ENCODE peak calls at places on chromosomes 11 and 22, in four cellular contexts. One of them, this sample, is unnamed.

GRCh38 chr22:42685941-42686666 is 34.6 kb downstream of the A4GALT start:
- DNase-seq in K562: no peak
- DNase-seq in HepG2: no peak
- DNase-seq in GM12878: no peak
- DNase-seq in this sample: no peak

GRCh38 chr22:44894782-44895181 is 115.0 kb downstream of the PHF21B start:
- DNase-seq in K562: no peak
- DNase-seq in GM12878: no peak
- DNase-seq in HepG2: no peak
- DNase-seq in this sample: no peak

GRCh38 chr22:33271390-33272161 is 213.4 kb upstream of the SYN3 start:
- DNase-seq in GM12878: peak; percentile 95
- DNase-seq in K562: no peak
- DNase-seq in HepG2: no peak
- DNase-seq in this sample: no peak

GRCh38 chr11:123581651-123582399 is 72.6 kb downstream of the SCN3B start:
- DNase-seq in GM12878: no peak
- DNase-seq in HepG2: no peak
- DNase-seq in K562: no peak
- DNase-seq in this sample: no peak

GRCh38 chr11:106397787-106398355 is 320.4 kb downstream of the AASDHPPT start:
- DNase-seq in GM12878: no peak
- DNase-seq in K562: no peak
- DNase-seq in HepG2: no peak
- DNase-seq in this sample: no peak

GRCh38 chr11:14583252-14584105 is 60.1 kb upstream of the PDE3B start:
- DNase-seq in K562: no peak
- DNase-seq in HepG2: peak; percentile 85
- DNase-seq in GM12878: no peak
- DNase-seq in this sample: no peak

GRCh38 chr11:26901162-26901561 is 92.8 kb upstream of the FIBIN start:
- DNase-seq in K562: no peak
- DNase-seq in GM12878: no peak
- DNase-seq in HepG2: no peak
- DNase-seq in this sample: no peak

GRCh38 chr22:36237462-36238347 is 1.6 kb downstream of the APOL2 start:
- DNase-seq in K562: no peak
- DNase-seq in HepG2: no peak
- DNase-seq in GM12878: no peak
- DNase-seq in this sample: no peak

GRCh38 chr11:65640483-65641207 is 2.7 kb downstream of the SIPA1 start:
- DNase-seq in K562: no peak
- DNase-seq in HepG2: no peak
- DNase-seq in GM12878: no peak
- DNase-seq in this sample: no peak

GRCh38 chr11:4026389-4026788 is 68.2 kb upstream of the RRM1 start:
- DNase-seq in HepG2: no peak
- DNase-seq in K562: no peak
- DNase-seq in GM12878: no peak
- DNase-seq in this sample: no peak

GRCh38 chr11:4027746-4028145 is 66.9 kb upstream of the RRM1 start:
- DNase-seq in K562: no peak
- DNase-seq in GM12878: no peak
- DNase-seq in HepG2: no peak
- DNase-seq in this sample: no peak

GRCh38 chr11:4025957-4026324 is 68.7 kb upstream of the RRM1 start:
- DNase-seq in HepG2: no peak
- DNase-seq in K562: no peak
- DNase-seq in GM12878: no peak
- DNase-seq in this sample: no peak

GRCh38 chr11:4022669-4023068 is 71.9 kb upstream of the RRM1 start:
- DNase-seq in HepG2: no peak
- DNase-seq in K562: no peak
- DNase-seq in GM12878: no peak
- DNase-seq in this sample: no peak

GRCh38 chr11:4025248-4025956 is 69.2 kb upstream of the RRM1 start:
- DNase-seq in K562: no peak
- DNase-seq in GM12878: no peak
- DNase-seq in HepG2: no peak
- DNase-seq in this sample: no peak
- TF ChIP-seq BRCA1 in K562: no peak
- TF ChIP-seq BRCA1 in GM12878: no peak
- TF ChIP-seq BRCA1 in HepG2: no peak
- TF ChIP-seq BRCA1 in this sample: no peak

DNA sequence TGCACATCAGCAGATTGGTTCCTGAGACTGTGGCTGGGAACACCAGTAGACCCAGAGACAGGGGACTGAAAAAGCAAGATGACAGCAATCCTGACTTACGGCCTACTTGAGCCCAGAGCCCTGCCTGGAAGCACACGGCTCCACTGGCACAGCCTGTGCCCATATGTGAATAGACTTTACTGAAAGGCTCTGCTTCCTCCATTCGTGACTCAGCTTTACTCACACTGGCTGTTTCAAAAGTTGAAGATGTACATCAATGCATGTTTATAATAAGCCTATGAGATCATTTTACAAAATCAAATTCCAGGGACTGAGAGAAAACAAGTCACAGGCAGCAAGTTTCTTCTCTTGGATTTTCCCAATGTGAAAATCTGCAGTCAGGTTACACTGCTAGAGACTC is 134.7 kb upstream of the TEAD1 start:
- DNase-seq in GM12878: no peak
- DNase-seq in K562: no peak
- DNase-seq in HepG2: no peak
- DNase-seq in this sample: no peak
- H2AFZ ChIP-seq in GM12878: no peak overlapping the region
- H2AFZ ChIP-seq in K562: no peak overlapping the region
- H2AFZ ChIP-seq in HepG2: no peak overlapping the region
- H2AFZ ChIP-seq in this sample: no peak overlapping the region

DNA sequence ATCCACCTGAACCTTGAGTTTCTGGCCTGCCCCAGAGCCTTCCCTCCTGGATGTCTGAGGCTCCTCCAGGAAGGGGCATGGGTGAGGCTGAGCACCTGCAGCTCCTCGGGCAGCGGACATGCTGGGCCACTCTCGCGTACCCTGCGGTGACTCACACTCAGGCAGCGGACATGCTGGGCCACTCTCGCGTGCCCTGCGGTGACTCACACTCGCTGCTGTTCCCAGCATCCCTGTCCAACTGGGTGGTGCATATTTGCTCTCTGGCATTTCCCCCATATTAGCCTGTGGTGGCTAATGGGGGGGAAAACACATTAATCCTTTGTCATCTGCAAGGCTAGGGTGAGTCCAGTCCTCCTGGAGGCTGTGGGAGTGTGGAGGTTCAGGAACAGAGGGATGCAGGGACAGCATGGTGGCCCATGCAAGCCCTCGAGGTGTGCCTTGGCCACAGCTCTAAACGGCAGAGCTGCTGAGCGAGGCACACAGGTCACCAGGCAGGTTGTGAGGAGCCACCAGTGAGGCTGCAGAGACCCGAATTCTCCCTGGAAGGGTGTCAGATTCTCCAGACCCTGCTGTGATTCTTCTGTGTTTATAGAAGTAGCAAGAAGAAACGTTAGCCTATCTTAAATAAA is 728.1 kb downstream of the BRD1 start:
- DNase-seq in K562: no peak
- DNase-seq in GM12878: no peak
- DNase-seq in HepG2: no peak
- DNase-seq in this sample: no peak
- TF ChIP-seq SIN3A in K562: no peak
- TF ChIP-seq SIN3A in GM12878: no peak
- TF ChIP-seq SIN3A in HepG2: no peak
- TF ChIP-seq SIN3A in this sample: no peak

DNA sequence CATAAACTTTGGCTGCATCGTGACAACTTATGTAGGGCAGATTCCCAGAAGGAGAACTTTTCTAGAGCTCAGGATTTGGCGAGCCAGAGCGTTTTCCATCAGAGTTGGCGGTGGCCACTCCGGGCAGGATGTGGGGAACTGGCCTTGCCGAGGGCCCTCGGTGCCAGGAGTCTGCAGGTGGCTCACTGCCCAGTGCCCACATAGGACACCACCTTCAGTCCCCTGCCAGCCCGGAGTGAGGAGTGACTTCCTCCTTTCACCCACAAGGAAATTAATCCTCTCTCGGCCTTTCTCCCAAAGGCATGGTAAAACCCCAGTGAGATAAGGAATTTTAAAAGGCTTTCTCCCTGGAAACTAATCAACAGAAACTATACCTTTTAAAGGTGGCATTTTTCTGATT is 1.6 kb upstream of the LGALS2 start:
- DNase-seq in GM12878: no peak
- DNase-seq in K562: no peak
- DNase-seq in HepG2: no peak
- DNase-seq in this sample: no peak
- TF ChIP-seq BRCA1 in GM12878: no peak
- TF ChIP-seq BRCA1 in K562: no peak
- TF ChIP-seq BRCA1 in HepG2: no peak
- TF ChIP-seq BRCA1 in this sample: no peak

This sample was measured in H1.